ENCODE peak calls at places on chromosomes 11 and 22, in six cellular contexts. J, W, R, I, O and B are unnamed samples.

GRCh38 chr11:91761406-91762027 is 463.1 kb upstream of the FAT3 start:
- DNase-seq in W (no peak), I (no peak), J (no peak), O (no peak), R (no peak), B (no peak)

GRCh38 chr11:10303558-10304363 is 1.1 kb upstream of the ADM start:
- DNase-seq in I (peak; percentile 68), J (no peak), W (no peak), R (peak; percentile 44), O (peak; percentile 84), B (no peak)

GRCh38 chr11:1748467-1749019 is 1.9 kb downstream of the IFITM10 start:
- DNase-seq in W (no peak), O (no peak), J (no peak), R (no peak), I (no peak), B (no peak)

GRCh38 chr11:8732276-8732675 is 49.7 kb downstream of the RPL27A start:
- DNase-seq in O (peak; percentile 20), I (no peak), W (no peak), R (no peak), J (no peak), B (no peak)

GRCh38 chr11:112881461-112881860 is 79.8 kb upstream of the NCAM1 start:
- DNase-seq in R (no peak), O (no peak), J (peak; percentile 69), I (no peak), W (no peak), B (peak; percentile 70)

GRCh38 chr11:123261345-123262106 is 66.5 kb upstream of the CLMP start:
- DNase-seq in W (peak; percentile 62), I (peak; percentile 67), O (peak; percentile 78), J (peak; percentile 84), R (peak; percentile 40), B (peak; percentile 74)

GRCh38 chr22:29715240-29715639 is 4.6 kb upstream of the CABP7 start:
- DNase-seq in W (no peak), R (no peak), I (no peak), J (no peak), O (peak; percentile 15), B (no peak)

GRCh38 chr11:100830295-100830694 is 143.2 kb downstream of the ARHGAP42 start:
- DNase-seq in I (no peak), O (no peak), R (no peak), J (no peak), W (no peak), B (no peak)

GRCh38 chr11:68256331-68256741 is 15.4 kb downstream of the C11orf24 start:
- DNase-seq in W (no peak), R (peak; percentile 53), O (no peak), J (peak; percentile 13), I (peak; percentile 45), B (no peak)

GRCh38 chr22:21639359-21639758 is 2.7 kb upstream of the SDF2L1 start:
- DNase-seq in I (no peak), W (no peak), R (no peak), O (no peak), J (no peak), B (no peak)

GRCh38 chr22:19696504-19697276 is 17.6 kb upstream of the SEPTIN5 start:
- DNase-seq in R (no peak), I (no peak), O (no peak), J (no peak), W (no peak), B (no peak)

GRCh38 chr22:37633082-37633692 is 6.3 kb upstream of the SH3BP1 start:
- DNase-seq in I (no peak), W (no peak), R (no peak), J (no peak), O (peak; percentile 62), B (no peak)

GRCh38 chr11:101759771-101760450 is 154.9 kb upstream of the CEP126 start:
- DNase-seq in I (peak; percentile 23), W (peak; percentile 40), J (no peak), R (peak; percentile 35), O (no peak), B (no peak)

GRCh38 chr22:19477321-19478085 is 1.5 kb downstream of the UFD1 start:
- DNase-seq in W (no peak), I (peak; percentile 16), O (no peak), R (peak; percentile 7), J (no peak), B (no peak)

GRCh38 chr11:12693485-12694181 is 19.4 kb downstream of the TEAD1 start:
- DNase-seq in I (peak; percentile 99), R (peak; percentile 48), W (peak; percentile 96), O (peak; percentile 50), J (no peak), B (peak; percentile 63)

GRCh38 chr11:112977620-112978212 is 16.5 kb downstream of the NCAM1 start:
- DNase-seq in R (no peak), W (no peak), J (no peak), O (peak; percentile 95), I (peak; percentile 13), B (no peak)

GRCh38 chr11:134151083-134151747 is 72.6 kb downstream of the NCAPD3 start:
- DNase-seq in I (no peak), W (no peak), J (no peak), R (no peak), O (no peak), B (no peak)
- H3K4me3 ChIP-seq in I (no peak overlapping the region), W (no peak overlapping the region), J (no peak overlapping the region), R (no peak overlapping the region), O (no peak overlapping the region), B (no peak overlapping the region)

GRCh38 chr22:43171607-43172006 is 15.3 kb downstream of the TTLL12 start:
- DNase-seq in O (no peak), I (no peak), J (no peak), W (no peak), R (no peak), B (no peak)
- TF ChIP-seq POLR2A in O (no peak), I (no peak), J (no peak), W (no peak), R (no peak), B (no peak)

DNA sequence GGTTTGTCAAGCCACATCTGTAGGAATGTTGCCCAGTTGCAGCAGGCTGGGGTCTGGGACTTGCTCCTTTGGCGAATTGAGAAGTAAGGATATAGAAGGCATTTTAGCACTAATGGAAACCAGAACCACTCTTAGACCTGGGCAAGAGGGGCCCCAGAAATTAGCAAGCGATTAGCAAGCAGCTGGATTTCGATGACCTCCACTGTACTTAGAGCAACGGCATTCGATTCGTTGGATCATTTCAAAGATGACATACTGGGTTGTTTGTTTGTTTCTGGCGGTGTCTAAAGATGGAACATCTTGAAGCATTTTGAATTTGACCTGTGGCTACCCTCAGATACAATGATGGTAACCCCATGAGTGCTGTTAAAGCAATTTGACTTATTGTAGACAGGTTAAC is 1.2 kb upstream of the CDPF1 start:
- DNase-seq in R (no peak), W (no peak), J (no peak), O (no peak), I (no peak), B (no peak)
- H3K4me3 ChIP-seq in R (peak overlapping the region; percentile 95), W (peak overlapping the region; percentile 90), J (peak overlapping the region; percentile 71), O (peak overlapping the region; percentile 70), I (peak overlapping the region; percentile 1), B (peak overlapping the region; percentile 88)

DNA sequence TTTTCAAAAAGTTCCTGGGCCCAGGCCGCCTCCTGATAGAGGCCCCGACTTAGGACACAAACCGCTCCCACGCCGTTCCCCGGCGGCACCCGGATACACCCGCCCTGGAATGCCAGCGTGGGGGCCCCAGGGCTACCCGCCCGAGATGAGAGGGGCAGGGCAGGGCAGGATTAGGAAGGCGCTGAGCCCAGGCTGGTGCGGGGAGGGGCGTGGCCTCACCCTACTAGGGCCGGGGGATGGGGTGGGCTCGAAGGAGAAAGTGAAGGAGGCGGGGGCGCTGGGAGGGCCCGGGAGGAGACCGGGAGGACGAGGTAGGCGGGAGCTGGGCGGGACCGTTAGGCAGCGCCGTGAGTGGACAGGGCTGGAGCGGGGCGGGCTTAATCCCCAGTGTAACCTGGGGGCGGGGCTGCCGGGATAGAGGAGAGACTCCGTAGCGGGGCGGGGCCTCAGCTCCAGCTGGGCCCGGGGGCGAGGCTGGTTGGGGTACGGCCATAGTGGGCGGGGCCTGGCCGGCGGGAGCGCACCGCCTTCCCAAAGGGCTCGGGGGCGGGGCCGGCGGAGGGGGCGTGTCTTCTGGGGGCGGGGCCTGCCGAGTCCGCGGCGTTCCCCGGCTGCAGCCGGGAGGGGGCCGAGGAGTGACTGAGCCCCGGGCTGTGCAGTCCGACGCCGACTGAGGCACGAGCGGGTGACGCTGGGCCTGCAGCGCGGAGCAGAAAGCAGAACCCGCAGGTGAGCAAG is at the start of gene CD82:
- DNase-seq in J (peak; percentile 98), I (peak; percentile 97), O (peak; percentile 98), W (peak; percentile 92), R (peak; percentile 78), B (peak; percentile 100)
- TF ChIP-seq POLR2A in J (peak; percentile 44), I (peak; percentile 90), O (peak; percentile 61), W (no peak), R (no peak), B (peak; percentile 86)

GRCh38 chr11:126347751-126348628 is 7.5 kb upstream of the ST3GAL4 start:
- DNase-seq in O (peak; percentile 91), W (no peak), J (no peak), I (no peak), R (peak; percentile 14), B (no peak)

GRCh38 chr11:126346586-126346940 is 8.9 kb upstream of the ST3GAL4 start:
- DNase-seq in O (no peak), I (no peak), R (no peak), J (no peak), W (no peak), B (no peak)

GRCh38 chr11:126344291-126344970 is 11.1 kb upstream of the ST3GAL4 start:
- DNase-seq in R (no peak), I (no peak), W (no peak), J (no peak), O (no peak), B (no peak)

GRCh38 chr11:126345283-126345682 is 10.2 kb upstream of the ST3GAL4 start:
- DNase-seq in W (no peak), R (no peak), O (no peak), J (no peak), I (no peak), B (no peak)

GRCh38 chr11:126345759-126346585 is 9.5 kb upstream of the ST3GAL4 start:
- DNase-seq in R (no peak), O (peak; percentile 95), I (peak; percentile 75), J (peak; percentile 81), W (no peak), B (no peak)
- H3K4me3 ChIP-seq in R (no peak overlapping the region), O (peak overlapping the region; percentile 13), I (no peak overlapping the region), J (no peak overlapping the region), W (no peak overlapping the region), B (no peak overlapping the region)

GRCh38 chr11:35619030-35619753 is 932 bp downstream of the FJX1 start:
- DNase-seq in O (no peak), W (no peak), J (peak; percentile 41), R (no peak), I (peak; percentile 37), B (no peak)
- TF ChIP-seq POLR2A in O (no peak), W (no peak), J (no peak), R (no peak), I (no peak), B (no peak)

DNA sequence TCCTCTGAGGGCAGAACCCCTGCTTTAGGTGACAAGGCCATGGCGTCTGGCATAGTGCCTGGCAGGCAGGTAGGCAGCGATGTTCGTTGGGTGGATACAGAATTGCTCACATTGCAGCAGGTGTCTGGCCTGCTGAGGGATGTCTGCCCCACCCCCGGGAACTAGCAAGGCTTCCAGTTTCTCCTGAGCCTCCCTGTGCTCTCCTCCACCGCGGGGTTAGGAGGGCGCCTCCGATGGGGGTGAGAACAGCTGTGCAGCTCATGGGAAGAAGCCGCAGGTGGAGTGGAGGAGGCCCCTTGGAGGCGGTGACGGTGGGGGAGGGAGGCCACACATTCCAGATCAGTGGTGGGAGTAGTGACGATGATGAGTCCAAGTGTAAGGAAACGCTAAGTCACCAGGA is 48.3 kb upstream of the JAM3 start:
- DNase-seq in W (no peak), O (no peak), R (no peak), I (no peak), J (no peak), B (no peak)
- H3K4me3 ChIP-seq in W (no peak overlapping the region), O (no peak overlapping the region), R (no peak overlapping the region), I (no peak overlapping the region), J (no peak overlapping the region), B (no peak overlapping the region)